ENCODE peak calls at places on chromosomes 6 and 20, in five cellular contexts. E, I, Q, M and L are unnamed samples.

GRCh38 chr20:45315672-45316071 is 7.6 kb upstream of the MATN4 start:
- DNase-seq in E (no peak), I (no peak), Q (no peak), M (no peak), L (no peak)

GRCh38 chr20:24148372-24148771 is 159.8 kb upstream of the GGTLC1 start:
- DNase-seq in E (no peak), I (peak), Q (no peak), M (peak), L (peak)

GRCh38 chr6:100465701-100466409 is 1.1 kb upstream of the SIM1 start:
- DNase-seq in E (no peak), I (no peak), Q (peak), M (no peak), L (no peak)

GRCh38 chr6:78570044-78570443 is 297.3 kb upstream of the IRAK1BP1 start:
- DNase-seq in E (no peak), I (no peak), Q (peak), M (no peak), L (no peak)

GRCh38 chr6:135861189-135861588 is 9.7 kb downstream of the PDE7B start:
- DNase-seq in E (no peak), I (no peak), Q (no peak), M (no peak), L (no peak)

GRCh38 chr6:38056361-38056760 is 236.8 kb downstream of the ZFAND3 start:
- DNase-seq in E (no peak), I (no peak), Q (no peak), M (no peak), L (no peak)

GRCh38 chr20:20888273-20888656 is 175.8 kb upstream of the RALGAPA2 start:
- DNase-seq in E (no peak), I (no peak), Q (no peak), M (no peak), L (no peak)

GRCh38 chr6:15058200-15059070 is 187.4 kb upstream of the JARID2 start:
- DNase-seq in E (no peak), I (no peak), Q (no peak), M (no peak), L (no peak)

GRCh38 chr6:87789198-87789899 is 87.3 kb upstream of the AKIRIN2 start:
- DNase-seq in E (peak), I (no peak), Q (no peak), M (no peak), L (peak)

GRCh38 chr6:74969591-74970267 is 236.1 kb downstream of the COL12A1 start:
- DNase-seq in E (no peak), I (no peak), Q (no peak), M (no peak), L (no peak)

GRCh38 chr6:47047479-47048411 is 5.6 kb upstream of the ADGRF1 start:
- DNase-seq in E (peak), I (peak), Q (peak), M (no peak), L (peak)

GRCh38 chr6:140346461-140346860 is 972.0 kb upstream of the CITED2 start:
- DNase-seq in E (no peak), I (no peak), Q (no peak), M (no peak), L (no peak)

GRCh38 chr6:121944361-121944760 is 455.1 kb upstream of the HSF2 start:
- DNase-seq in E (no peak), I (no peak), Q (no peak), M (no peak), L (no peak)

GRCh38 chr6:37583261-37583660 is 83.6 kb upstream of the CCDC167 start:
- DNase-seq in E (no peak), I (no peak), Q (no peak), M (no peak), L (no peak)

GRCh38 chr20:62977613-62978558 is 25.4 kb downstream of the SLC17A9 start:
- DNase-seq in E (no peak), I (peak), Q (no peak), M (no peak), L (peak)

GRCh38 chr6:113879186-113880096 is 22.3 kb downstream of the MARCKS start:
- DNase-seq in E (peak), I (peak), Q (peak), M (no peak), L (no peak)

GRCh38 chr6:112235956-112236355 is 18.4 kb downstream of the LAMA4 start:
- DNase-seq in E (no peak), I (no peak), Q (no peak), M (no peak), L (peak)

GRCh38 chr6:44064089-44064947 is 62.9 kb downstream of the MRPL14 start:
- DNase-seq in E (peak), I (peak), Q (no peak), M (peak), L (peak)

GRCh38 chr20:46354920-46355654 is 46.8 kb upstream of the CDH22 start:
- DNase-seq in E (no peak), I (no peak), Q (no peak), M (no peak), L (peak)

GRCh38 chr6:7219310-7219709 is 93.7 kb downstream of the SSR1 start:
- DNase-seq in E (no peak), I (peak), Q (peak), M (no peak), L (peak)

GRCh38 chr6:130426078-130426726 is 60.4 kb downstream of the TMEM200A start:
- DNase-seq in E (no peak), I (no peak), Q (no peak), M (no peak), L (no peak)

GRCh38 chr6:131717815-131718214 is 7.0 kb upstream of the CTAGE9 start:
- DNase-seq in E (no peak), I (no peak), Q (no peak), M (no peak), L (no peak)

GRCh38 chr6:41785689-41786450 is 1.6 kb upstream of the TOMM6 start:
- DNase-seq in E (no peak), I (peak), Q (no peak), M (no peak), L (no peak)

GRCh38 chr6:84026721-84027164 is 6.8 kb upstream of the MRAP2 start:
- DNase-seq in E (no peak), I (peak), Q (no peak), M (no peak), L (no peak)

GRCh38 chr20:31675828-31676533 is 38.3 kb downstream of the COX4I2 start:
- DNase-seq in E (peak), I (no peak), Q (no peak), M (no peak), L (no peak)

GRCh38 chr6:11762782-11763459 is 15.7 kb downstream of the ADTRP start:
- DNase-seq in E (no peak), I (no peak), Q (no peak), M (no peak), L (no peak)

GRCh38 chr6:158706369-158706982 is 56.6 kb downstream of the SYTL3 start:
- DNase-seq in E (peak), I (peak), Q (peak), M (peak), L (no peak)

GRCh38 chr6:149267513-149268043 is 49.9 kb upstream of the TAB2 start:
- DNase-seq in E (no peak), I (peak), Q (no peak), M (no peak), L (no peak)

GRCh38 chr6:34143884-34144580 is 1.9 kb downstream of the GRM4 start:
- DNase-seq in E (no peak), I (no peak), Q (peak), M (no peak), L (peak)
- TF ChIP-seq CTCF in E (no peak), I (no peak), Q (peak), M (no peak), L (no peak)

GRCh38 chr6:32168350-32168749 is 4.0 kb downstream of the EGFL8 start:
- DNase-seq in E (no peak), I (no peak), Q (no peak), M (no peak), L (no peak)
- TF ChIP-seq CTCF in E (no peak), I (no peak), Q (no peak), M (no peak), L (no peak)

GRCh38 chr6:89282749-89283148 is 32.4 kb downstream of the GABRR2 start:
- DNase-seq in E (no peak), I (no peak), Q (no peak), M (no peak), L (no peak)

GRCh38 chr6:89284081-89284480 is 31.0 kb downstream of the GABRR2 start:
- DNase-seq in E (no peak), I (no peak), Q (no peak), M (no peak), L (no peak)

GRCh38 chr6:89278956-89279355 is 36.1 kb downstream of the GABRR2 start:
- DNase-seq in E (no peak), I (no peak), Q (no peak), M (no peak), L (no peak)

GRCh38 chr6:89284963-89285735 is 29.9 kb downstream of the GABRR2 start:
- DNase-seq in E (no peak), I (no peak), Q (no peak), M (no peak), L (no peak)

GRCh38 chr6:89281779-89282246 is 33.3 kb downstream of the GABRR2 start:
- DNase-seq in E (no peak), I (peak), Q (peak), M (peak), L (peak)
- TF ChIP-seq CTCF in E (no peak), I (no peak), Q (peak), M (peak), L (peak)

GRCh38 chr20:53390780-53391179 is 202.9 kb downstream of the ZNF217 start:
- DNase-seq in E (no peak), I (no peak), Q (no peak), M (no peak), L (no peak)
- TF ChIP-seq CTCF in E (no peak), I (no peak), Q (no peak), M (no peak), L (no peak)

DNA sequence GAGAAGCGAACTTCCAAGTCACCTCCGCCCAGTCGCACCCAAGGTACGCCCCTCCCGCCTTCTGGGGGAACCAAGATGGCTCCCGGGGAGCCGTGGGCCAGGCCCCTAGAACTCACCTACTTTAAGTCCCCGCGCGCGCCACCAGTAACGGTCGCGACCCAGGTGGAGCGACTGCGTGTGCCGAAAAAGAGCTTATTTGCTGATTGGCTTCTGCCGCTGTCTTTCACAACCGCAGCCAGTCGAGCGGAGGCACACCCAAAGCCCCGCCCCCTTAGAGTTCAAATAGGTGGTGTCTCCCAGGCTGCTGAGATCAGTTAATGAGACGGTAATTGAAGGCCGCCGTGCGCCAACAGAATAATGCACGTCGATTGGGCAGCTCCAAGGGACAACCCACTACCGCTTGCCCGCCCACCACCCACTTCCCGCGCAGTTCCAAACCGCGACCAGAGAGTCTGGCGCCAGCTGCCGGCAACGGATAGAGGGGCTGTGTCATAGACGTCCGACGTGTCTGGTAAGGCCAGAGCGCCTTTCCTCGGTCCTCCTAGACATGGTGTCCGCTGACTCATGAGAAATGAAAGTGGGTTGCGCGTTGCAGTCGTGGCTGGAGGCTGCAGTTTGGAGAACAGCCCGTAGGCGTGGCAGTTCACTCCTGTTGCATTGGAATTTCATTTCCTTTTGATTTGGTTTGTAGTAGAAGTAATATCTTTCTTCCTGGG is at the start of gene MDC1:
- DNase-seq in E (peak), I (peak), Q (peak), M (peak), L (peak)
- TF ChIP-seq CTCF in E (peak), I (peak), Q (peak), M (peak), L (peak)